ENCODE peak calls at places on chromosomes 12 and 14, in four cellular contexts. K is tibial artery, M is caudate nucleus, H is PC-3. L is an unnamed sample.

GRCh38 chr14:76863724-76864407 is 37.7 kb downstream of the LRRC74A start:
- DNase-seq in K (peak), M (no peak), H (no peak), L (peak)

GRCh38 chr12:93092559-93092945 is 163.5 kb upstream of the EEA1 start:
- DNase-seq in K (no peak), M (no peak), H (peak), L (no peak)

GRCh38 chr12:106583578-106584103 is 837 bp downstream of the RFX4 start:
- DNase-seq in H (no peak), K (no peak), M (no peak), L (peak)

GRCh38 chr12:11653215-11653753 is 3.8 kb downstream of the ETV6 start:
- DNase-seq in K (no peak), M (no peak), H (no peak), L (no peak)

GRCh38 chr14:79855789-79856188 is 355.5 kb downstream of the DIO2 start:
- DNase-seq in H (no peak), K (no peak), M (no peak), L (no peak)

GRCh38 chr12:92857818-92858217 is 71.3 kb downstream of the EEA1 start:
- DNase-seq in H (no peak), M (no peak), K (no peak), L (no peak)

GRCh38 chr14:22262881-22263280 is 326.1 kb downstream of the DAD1 start:
- DNase-seq in H (peak), K (no peak), M (no peak), L (no peak)

GRCh38 chr12:31004666-31005065 is 69.0 kb upstream of the DDX11 start:
- DNase-seq in H (no peak), K (peak), M (no peak), L (no peak)

GRCh38 chr14:57259672-57260071 is 9.0 kb downstream of the EXOC5 start:
- DNase-seq in M (no peak), H (no peak), K (no peak), L (no peak)

GRCh38 chr14:55864890-55865655 is 253.1 kb upstream of the PELI2 start:
- DNase-seq in K (no peak), H (peak), M (no peak), L (no peak)

GRCh38 chr12:109950625-109951024 is 45.5 kb downstream of the GIT2 start:
- DNase-seq in H (no peak), K (no peak), M (no peak), L (no peak)